ENCODE peak calls at places on chromosomes 7 and 10, in six cellular contexts. One of them, this sample, is unnamed.

GRCh38 chr10:119687192-119688032 is 36.2 kb downstream of the BAG3 start:
- DNase-seq in A549: no peak
- DNase-seq in HepG2: peak; percentile 65
- DNase-seq in body of pancreas: no peak
- DNase-seq in heart left ventricle: no peak
- DNase-seq in right lobe of liver: no peak
- DNase-seq in this sample: no peak

GRCh38 chr10:94225589-94225988 is 137.2 kb downstream of the NOC3L start:
- DNase-seq in body of pancreas: no peak
- DNase-seq in HepG2: no peak
- DNase-seq in right lobe of liver: no peak
- DNase-seq in A549: peak; percentile 45
- DNase-seq in heart left ventricle: no peak
- DNase-seq in this sample: no peak

GRCh38 chr10:102735065-102735562 is 8.6 kb upstream of the WBP1L start:
- DNase-seq in heart left ventricle: no peak
- DNase-seq in HepG2: no peak
- DNase-seq in body of pancreas: peak; percentile 33
- DNase-seq in right lobe of liver: no peak
- DNase-seq in A549: peak; percentile 42
- DNase-seq in this sample: no peak

GRCh38 chr10:44858988-44859387 is 52.1 kb upstream of the TMEM72 start:
- DNase-seq in heart left ventricle: no peak
- DNase-seq in A549: no peak
- DNase-seq in right lobe of liver: no peak
- DNase-seq in HepG2: no peak
- DNase-seq in body of pancreas: no peak
- DNase-seq in this sample: no peak

GRCh38 chr7:142196066-142196840 is 61.6 kb downstream of the PRSS58 start:
- DNase-seq in right lobe of liver: no peak
- DNase-seq in A549: no peak
- DNase-seq in HepG2: no peak
- DNase-seq in body of pancreas: no peak
- DNase-seq in heart left ventricle: no peak
- DNase-seq in this sample: no peak

GRCh38 chr7:122260336-122260735 is 44.2 kb downstream of the FEZF1 start:
- DNase-seq in HepG2: no peak
- DNase-seq in body of pancreas: no peak
- DNase-seq in A549: no peak
- DNase-seq in right lobe of liver: no peak
- DNase-seq in heart left ventricle: no peak
- DNase-seq in this sample: no peak

GRCh38 chr10:70482982-70483760 is 4.6 kb downstream of the PALD1 start:
- DNase-seq in body of pancreas: no peak
- DNase-seq in heart left ventricle: no peak
- DNase-seq in HepG2: no peak
- DNase-seq in A549: no peak
- DNase-seq in right lobe of liver: no peak
- DNase-seq in this sample: no peak

GRCh38 chr10:80460399-80461207 is 6.5 kb downstream of the TSPAN14 start:
- DNase-seq in right lobe of liver: no peak
- DNase-seq in A549: no peak
- DNase-seq in body of pancreas: peak; percentile 93
- DNase-seq in heart left ventricle: no peak
- DNase-seq in HepG2: peak; percentile 33
- DNase-seq in this sample: no peak

GRCh38 chr10:11451640-11452260 is 159.7 kb downstream of the USP6NL start:
- DNase-seq in body of pancreas: no peak
- DNase-seq in A549: no peak
- DNase-seq in right lobe of liver: peak; percentile 18
- DNase-seq in HepG2: no peak
- DNase-seq in heart left ventricle: no peak
- DNase-seq in this sample: no peak

GRCh38 chr10:12416396-12417090 is 67.2 kb downstream of the CAMK1D start:
- DNase-seq in A549: no peak
- DNase-seq in HepG2: no peak
- DNase-seq in right lobe of liver: no peak
- DNase-seq in heart left ventricle: no peak
- DNase-seq in body of pancreas: no peak
- DNase-seq in this sample: no peak

GRCh38 chr7:143285454-143285756 is 647 bp downstream of the TMEM139 start:
- DNase-seq in body of pancreas: no peak
- DNase-seq in heart left ventricle: no peak
- DNase-seq in right lobe of liver: no peak
- DNase-seq in A549: peak; percentile 66
- DNase-seq in HepG2: peak; percentile 30
- DNase-seq in this sample: no peak
- TF ChIP-seq POLR2A in body of pancreas: no peak
- TF ChIP-seq POLR2A in heart left ventricle: no peak
- TF ChIP-seq POLR2A in right lobe of liver: no peak
- TF ChIP-seq POLR2A in A549: no peak
- TF ChIP-seq POLR2A in HepG2: no peak
- TF ChIP-seq POLR2A in this sample: no peak

GRCh38 chr10:98030991-98031431 is 590 bp upstream of the CRTAC1 start:
- DNase-seq in right lobe of liver: no peak
- DNase-seq in HepG2: no peak
- DNase-seq in body of pancreas: no peak
- DNase-seq in A549: no peak
- DNase-seq in heart left ventricle: no peak
- DNase-seq in this sample: no peak

GRCh38 chr10:98028168-98028770 is 2.2 kb downstream of the CRTAC1 start:
- DNase-seq in body of pancreas: peak; percentile 75
- DNase-seq in heart left ventricle: peak; percentile 44
- DNase-seq in right lobe of liver: peak; percentile 54
- DNase-seq in A549: peak; percentile 72
- DNase-seq in HepG2: peak; percentile 33
- DNase-seq in this sample: peak; percentile 78

GRCh38 chr10:98029149-98030092 is 1.0 kb downstream of the CRTAC1 start:
- DNase-seq in HepG2: no peak
- DNase-seq in A549: no peak
- DNase-seq in heart left ventricle: no peak
- DNase-seq in right lobe of liver: no peak
- DNase-seq in body of pancreas: peak; percentile 13
- DNase-seq in this sample: no peak

GRCh38 chr10:98031440-98031839 is 1.0 kb upstream of the CRTAC1 start:
- DNase-seq in body of pancreas: no peak
- DNase-seq in right lobe of liver: no peak
- DNase-seq in A549: no peak
- DNase-seq in HepG2: no peak
- DNase-seq in heart left ventricle: no peak
- DNase-seq in this sample: no peak

DNA sequence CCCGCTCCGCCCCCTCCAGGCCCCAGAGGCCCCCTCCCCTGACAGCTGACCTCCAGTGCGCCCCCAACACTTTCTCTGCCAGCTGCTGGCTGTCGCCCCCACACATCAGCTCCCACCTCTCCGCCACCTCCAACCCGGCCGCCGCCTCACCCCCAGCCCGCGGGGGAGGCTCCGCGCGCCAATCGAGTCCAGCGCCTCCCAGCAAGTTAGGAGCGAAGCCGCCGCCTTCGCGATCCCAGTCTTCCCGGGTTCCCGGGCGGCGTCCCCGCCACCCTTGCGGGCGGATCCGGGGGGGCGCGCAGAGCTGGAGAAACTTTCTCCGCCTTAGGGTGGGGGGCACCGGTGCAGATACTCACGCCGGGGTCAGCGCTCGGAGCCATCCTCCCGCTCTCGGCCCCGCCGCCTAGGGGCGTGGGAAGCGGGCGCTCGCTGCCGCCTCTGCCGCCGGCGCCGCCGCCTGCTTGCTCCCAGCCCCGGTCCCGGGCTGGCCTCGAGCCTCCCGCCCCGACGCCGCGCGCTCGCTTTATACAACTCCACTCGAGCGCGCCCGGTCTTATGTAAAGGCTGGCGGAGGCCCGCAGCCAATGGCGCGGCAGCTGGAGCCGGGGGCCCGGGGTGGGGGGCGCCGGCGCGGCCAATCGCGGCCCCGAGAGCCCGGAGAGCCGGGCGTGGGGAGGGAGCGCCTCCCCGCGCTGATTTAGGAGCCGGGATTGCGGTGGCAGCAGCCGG is at the start of gene CRTAC1:
- DNase-seq in body of pancreas: peak; percentile 71
- DNase-seq in HepG2: no peak
- DNase-seq in heart left ventricle: peak; percentile 63
- DNase-seq in right lobe of liver: no peak
- DNase-seq in A549: peak; percentile 32
- DNase-seq in this sample: no peak
- TF ChIP-seq POLR2A in body of pancreas: no peak
- TF ChIP-seq POLR2A in HepG2: no peak
- TF ChIP-seq POLR2A in heart left ventricle: peak; percentile 75
- TF ChIP-seq POLR2A in right lobe of liver: no peak
- TF ChIP-seq POLR2A in A549: peak; percentile 26
- TF ChIP-seq POLR2A in this sample: no peak

DNA sequence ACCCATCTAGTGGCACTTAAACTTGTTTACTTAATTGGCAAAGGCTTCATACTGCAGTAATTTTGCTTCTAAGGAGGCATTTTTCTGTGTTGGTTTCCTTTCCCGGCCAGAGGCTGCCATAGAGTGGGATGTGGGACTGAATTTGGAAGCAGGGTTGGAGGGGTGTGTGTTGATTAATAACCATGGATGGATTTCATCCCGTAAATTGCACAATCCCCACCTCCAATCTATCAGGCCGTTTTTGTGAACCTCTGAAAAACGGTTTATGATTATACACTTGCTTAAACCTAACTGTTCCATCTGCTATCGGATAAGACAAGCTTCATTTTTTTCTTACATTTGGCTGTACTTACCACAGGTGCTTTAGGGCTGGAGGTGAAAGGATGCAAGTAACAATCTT is 1.3 kb downstream of the TMEM60 start:
- DNase-seq in HepG2: no peak
- DNase-seq in body of pancreas: no peak
- DNase-seq in heart left ventricle: no peak
- DNase-seq in A549: no peak
- DNase-seq in right lobe of liver: no peak
- DNase-seq in this sample: no peak
- TF ChIP-seq POLR2A in HepG2: no peak
- TF ChIP-seq POLR2A in body of pancreas: no peak
- TF ChIP-seq POLR2A in heart left ventricle: no peak
- TF ChIP-seq POLR2A in A549: no peak
- TF ChIP-seq POLR2A in right lobe of liver: no peak
- TF ChIP-seq POLR2A in this sample: no peak

GRCh38 chr10:8532647-8533046 is 478.2 kb downstream of the GATA3 start:
- DNase-seq in HepG2: no peak
- DNase-seq in A549: no peak
- DNase-seq in heart left ventricle: no peak
- DNase-seq in right lobe of liver: no peak
- DNase-seq in body of pancreas: no peak
- DNase-seq in this sample: no peak

DNA sequence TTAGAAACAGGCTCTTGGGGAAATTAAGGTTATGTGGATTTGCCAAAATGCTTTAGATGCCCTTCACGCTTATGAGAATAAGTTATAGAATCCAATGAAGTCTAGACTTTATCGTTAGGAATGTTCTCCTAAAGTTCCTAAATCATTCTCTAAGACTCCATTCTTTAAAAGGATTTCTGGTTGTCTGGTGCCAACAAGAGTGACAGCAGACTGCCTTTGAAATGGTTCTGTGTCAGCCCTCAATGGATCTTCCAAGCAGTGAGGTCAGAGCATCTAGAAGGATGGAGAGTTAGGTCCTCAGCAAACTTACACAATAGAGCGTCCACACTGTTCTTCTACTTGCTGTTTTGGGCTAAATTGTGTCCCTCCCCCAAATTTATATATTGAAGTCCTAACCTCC is 473.3 kb downstream of the GATA3 start:
- DNase-seq in A549: no peak
- DNase-seq in right lobe of liver: no peak
- DNase-seq in heart left ventricle: no peak
- DNase-seq in body of pancreas: no peak
- DNase-seq in HepG2: no peak
- DNase-seq in this sample: no peak
- TF ChIP-seq POLR2A in A549: no peak
- TF ChIP-seq POLR2A in right lobe of liver: no peak
- TF ChIP-seq POLR2A in heart left ventricle: no peak
- TF ChIP-seq POLR2A in body of pancreas: no peak
- TF ChIP-seq POLR2A in HepG2: no peak
- TF ChIP-seq POLR2A in this sample: no peak

GRCh38 chr7:66114743-66115727 is at the start of gene CRCP:
- DNase-seq in heart left ventricle: peak; percentile 89
- DNase-seq in A549: peak; percentile 77
- DNase-seq in right lobe of liver: peak; percentile 87
- DNase-seq in body of pancreas: peak; percentile 87
- DNase-seq in HepG2: peak; percentile 87
- DNase-seq in this sample: peak; percentile 91
- TF ChIP-seq POLR2A in heart left ventricle: peak; percentile 54
- TF ChIP-seq POLR2A in A549: peak; percentile 76
- TF ChIP-seq POLR2A in right lobe of liver: peak; percentile 87
- TF ChIP-seq POLR2A in body of pancreas: peak; percentile 84
- TF ChIP-seq POLR2A in HepG2: peak; percentile 74
- TF ChIP-seq POLR2A in this sample: peak; percentile 83